ENCODE peak calls at places on chromosomes 4 and X, in four cellular contexts. W is GM23248, P is astrocyte, H is brain microvascular endothelial cell. J is an unnamed sample.

GRCh38 chrX:40108084-40108958 is 10.6 kb upstream of the BCOR start:
- DNase-seq in W (peak), P (no peak), H (no peak), J (no peak)

GRCh38 chr4:144873591-144873990 is 224.4 kb downstream of the ANAPC10 start:
- DNase-seq in P (no peak), H (no peak), W (no peak), J (no peak)

GRCh38 chrX:49073641-49074575 is at the start of gene PRAF2:
- DNase-seq in P (peak), W (peak), H (peak), J (peak)

GRCh38 chr4:142473218-142473959 is 372.7 kb downstream of the INPP4B start:
- DNase-seq in P (no peak), W (no peak), H (no peak), J (no peak)

GRCh38 chrX:103376118-103376978 is at the start of gene BEX3:
- DNase-seq in P (peak), W (peak), H (no peak), J (no peak)

GRCh38 chrX:139816204-139816603 is 108.2 kb upstream of the MCF2 start:
- DNase-seq in W (no peak), H (no peak), P (no peak), J (no peak)

GRCh38 chrX:135572436-135572835 is 52.0 kb downstream of the INTS6L start:
- DNase-seq in H (no peak), W (peak), P (no peak), J (no peak)

GRCh38 chr4:120801171-120801758 is 121.3 kb downstream of the PRDM5 start:
- DNase-seq in P (peak), W (peak), H (peak), J (no peak)

GRCh38 chr4:150415213-150415612 is 166.7 kb upstream of the MAB21L2 start:
- DNase-seq in H (no peak), P (peak), W (no peak), J (no peak)

GRCh38 chrX:12956704-12957541 is 18.0 kb upstream of the TMSB4X start:
- DNase-seq in H (no peak), P (peak), W (peak), J (peak)

GRCh38 chr4:124318292-124318691 is 394.2 kb downstream of the ANKRD50 start:
- DNase-seq in P (no peak), H (no peak), W (no peak), J (no peak)

GRCh38 chr4:140556372-140557085 is 12.2 kb downstream of the UCP1 start:
- DNase-seq in W (no peak), H (no peak), P (no peak), J (no peak)

GRCh38 chr4:151472297-151472696 is 63.3 kb downstream of the FHIP1A start:
- DNase-seq in W (no peak), H (no peak), P (no peak), J (no peak)

GRCh38 chr4:141081921-141082381 is 51.3 kb downstream of the RNF150 start:
- DNase-seq in H (no peak), P (no peak), W (peak), J (no peak)

GRCh38 chr4:162274354-162274753 is 110.6 kb upstream of the FSTL5 start:
- DNase-seq in W (no peak), H (no peak), P (no peak), J (no peak)

GRCh38 chr4:128721896-128722295 is 87.6 kb upstream of the JADE1 start:
- DNase-seq in P (no peak), W (no peak), H (no peak), J (no peak)

GRCh38 chr4:157587681-157588423 is 367.3 kb downstream of the GRIA2 start:
- DNase-seq in P (no peak), H (no peak), W (no peak), J (no peak)

GRCh38 chr4:17578482-17578891 is 1.5 kb downstream of the LAP3 start:
- DNase-seq in W (no peak), P (no peak), H (no peak), J (no peak)

GRCh38 chr4:113693993-113694392 is 67.5 kb downstream of the CAMK2D start:
- DNase-seq in H (no peak), P (no peak), W (no peak), J (no peak)

GRCh38 chrX:3244203-3244743 is 102.2 kb downstream of the MXRA5 start:
- DNase-seq in H (peak), P (peak), W (peak), J (no peak)
- H3K4me3 ChIP-seq in H (peak), P (no peak), W (peak), J (no peak)

GRCh38 chr4:177322881-177323280 is 13.2 kb downstream of the NEIL3 start:
- DNase-seq in W (no peak), P (peak), H (no peak), J (no peak)
- H3K4me3 ChIP-seq in W (no peak), P (no peak), H (no peak), J (no peak)

GRCh38 chrX:80806557-80806956 is 3.1 kb downstream of the BRWD3 start:
- DNase-seq in W (no peak), P (no peak), H (no peak), J (no peak)
- H3K4me3 ChIP-seq in W (peak), P (no peak), H (no peak), J (no peak)

GRCh38 chrX:110210417-110211139 is 107.3 kb downstream of the AMMECR1 start:
- DNase-seq in P (peak), W (peak), H (peak), J (no peak)
- H3K4me3 ChIP-seq in P (no peak), W (peak), H (no peak), J (no peak)